ENCODE peak calls at places on chromosomes 16 and 17, in nine cellular contexts. T is left ventricle myocardium inferior; J is right cardiac atrium; W is astrocyte of the cerebellum; D is CD8-positive, alpha-beta T cell; C is foreskin fibroblast; Q is fibroblast of pulmonary artery; R is H1; Z is cardiac fibroblast. M is an unnamed sample.
A peak's percentile ranks its signal among the peaks of the same experiment; 100 is the strongest.

GRCh38 chr17:2965621-2966275 is 97.7 kb downstream of the OR1D5 start:
- DNase-seq in T (no peak), J (no peak), W (no peak), D (no peak), C (peak; percentile 46), Q (peak; percentile 53), R (no peak), Z (peak; percentile 50), M (no peak)

GRCh38 chr16:49085689-49086088 is 195.9 kb downstream of the CBLN1 start:
- DNase-seq in T (no peak), J (no peak), W (peak; percentile 28), D (no peak), C (no peak), Q (peak; percentile 22), R (no peak), Z (no peak), M (no peak)

GRCh38 chr17:69477900-69478266 is 63.4 kb downstream of the MAP2K6 start:
- DNase-seq in T (no peak), J (no peak), W (no peak), D (no peak), C (no peak), Q (no peak), R (no peak), Z (no peak), M (no peak)

GRCh38 chr17:59155439-59156177 is at the start of gene PRR11:
- DNase-seq in T (peak; percentile 91), J (peak; percentile 94), W (peak; percentile 100), D (peak; percentile 87), C (peak; percentile 100), Q (peak; percentile 100), R (no peak), Z (peak; percentile 100), M (peak; percentile 93)

GRCh38 chr17:46935658-46936266 is 12.8 kb downstream of the GOSR2 start:
- DNase-seq in T (no peak), J (no peak), W (no peak), D (no peak), C (no peak), Q (peak; percentile 62), R (no peak), Z (peak; percentile 51), M (no peak)

GRCh38 chr16:89095401-89095974 is 1.8 kb downstream of the ACSF3 start:
- DNase-seq in T (no peak), J (peak; percentile 32), W (no peak), D (no peak), C (no peak), Q (no peak), R (peak; percentile 36), Z (no peak), M (no peak)

GRCh38 chr16:8519643-8520042 is 70.7 kb downstream of the TMEM114 start:
- DNase-seq in T (no peak), J (no peak), W (no peak), D (no peak), C (no peak), Q (no peak), R (no peak), Z (no peak), M (no peak)

GRCh38 chr16:234468-235305 is at the start of gene FAM234A:
- DNase-seq in T (peak; percentile 93), J (peak; percentile 97), W (peak; percentile 58), D (peak; percentile 96), C (peak; percentile 90), Q (peak; percentile 91), R (peak; percentile 68), Z (peak; percentile 88), M (peak; percentile 96)

GRCh38 chr17:55158439-55158838 is 106.3 kb upstream of the HLF start:
- DNase-seq in T (no peak), J (no peak), W (no peak), D (no peak), C (no peak), Q (peak; percentile 44), R (no peak), Z (peak; percentile 53), M (no peak)

GRCh38 chr16:57039148-57039812 is 49.9 kb downstream of the NLRC5 start:
- DNase-seq in T (no peak), J (no peak), W (peak; percentile 68), D (peak; percentile 28), C (peak; percentile 60), Q (peak; percentile 84), R (no peak), Z (peak; percentile 87), M (no peak)

GRCh38 chr17:63311416-63311937 is 134.6 kb downstream of the CYB561 start:
- DNase-seq in T (no peak), J (no peak), W (no peak), D (no peak), C (no peak), Q (no peak), R (no peak), Z (no peak), M (no peak)

GRCh38 chr16:81521141-81521626 is 76.6 kb downstream of the CMIP start:
- DNase-seq in T (no peak), J (no peak), W (no peak), D (peak; percentile 78), C (no peak), Q (no peak), R (no peak), Z (no peak), M (peak; percentile 51)

DNA sequence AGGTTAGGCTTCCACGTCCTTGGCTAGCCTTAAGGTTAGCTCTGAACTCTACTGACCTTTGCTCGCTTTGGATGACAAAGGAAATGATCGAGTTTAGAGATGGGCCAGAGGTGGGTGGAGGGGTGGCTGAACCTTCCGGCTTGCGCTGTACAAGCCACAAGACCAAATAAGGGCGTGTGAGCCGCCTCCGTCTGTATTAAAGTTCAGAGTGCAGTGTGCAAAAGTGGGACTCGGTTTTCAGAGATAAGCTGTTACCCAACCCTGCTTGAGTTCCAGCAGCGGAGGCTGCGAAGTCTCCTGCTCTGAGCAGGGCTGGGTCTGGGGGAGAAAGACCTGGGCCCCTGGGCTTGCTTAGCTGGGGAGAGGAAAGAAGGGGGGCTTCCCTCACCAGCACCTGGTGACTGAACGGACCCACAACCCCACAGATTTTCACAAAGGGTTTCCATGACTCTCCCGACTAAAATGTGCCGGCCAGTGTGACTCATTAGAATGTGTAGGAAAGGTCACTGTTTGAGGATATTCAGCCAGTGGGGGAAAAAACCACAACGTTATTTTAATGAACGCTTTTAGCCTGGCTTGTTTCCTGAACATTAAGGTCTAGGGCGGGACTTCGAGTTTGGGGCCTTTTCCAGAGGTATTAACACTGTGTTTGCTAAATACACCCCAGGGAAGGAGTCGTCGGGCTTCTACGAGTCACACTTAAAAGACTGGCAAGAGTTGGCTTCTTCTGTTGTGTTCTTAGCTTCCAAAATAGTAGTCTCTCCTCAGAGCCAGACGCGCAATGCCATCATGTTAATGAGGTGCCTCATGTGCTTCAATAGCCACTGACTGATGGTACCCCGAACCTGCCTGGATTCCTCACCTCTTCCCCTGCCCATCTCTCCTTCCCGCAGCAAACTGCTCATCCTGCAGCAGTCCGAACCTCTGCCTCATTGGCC is 67.0 kb downstream of the CENPV start:
- DNase-seq in T (peak; percentile 72), J (peak; percentile 88), W (peak; percentile 99), D (peak; percentile 68), C (peak; percentile 96), Q (peak; percentile 98), R (peak; percentile 87), Z (peak; percentile 99), M (peak; percentile 95)
- H3K4me3 ChIP-seq in T (peak overlapping the region; percentile 49), J (peak overlapping the region; percentile 6), W (peak overlapping the region; percentile 10), D (peak overlapping the region; percentile 19), C (peak overlapping the region; percentile 43), Q (peak overlapping the region; percentile 30), R (no peak overlapping the region), Z (peak overlapping the region; percentile 29), M (no peak overlapping the region)

DNA sequence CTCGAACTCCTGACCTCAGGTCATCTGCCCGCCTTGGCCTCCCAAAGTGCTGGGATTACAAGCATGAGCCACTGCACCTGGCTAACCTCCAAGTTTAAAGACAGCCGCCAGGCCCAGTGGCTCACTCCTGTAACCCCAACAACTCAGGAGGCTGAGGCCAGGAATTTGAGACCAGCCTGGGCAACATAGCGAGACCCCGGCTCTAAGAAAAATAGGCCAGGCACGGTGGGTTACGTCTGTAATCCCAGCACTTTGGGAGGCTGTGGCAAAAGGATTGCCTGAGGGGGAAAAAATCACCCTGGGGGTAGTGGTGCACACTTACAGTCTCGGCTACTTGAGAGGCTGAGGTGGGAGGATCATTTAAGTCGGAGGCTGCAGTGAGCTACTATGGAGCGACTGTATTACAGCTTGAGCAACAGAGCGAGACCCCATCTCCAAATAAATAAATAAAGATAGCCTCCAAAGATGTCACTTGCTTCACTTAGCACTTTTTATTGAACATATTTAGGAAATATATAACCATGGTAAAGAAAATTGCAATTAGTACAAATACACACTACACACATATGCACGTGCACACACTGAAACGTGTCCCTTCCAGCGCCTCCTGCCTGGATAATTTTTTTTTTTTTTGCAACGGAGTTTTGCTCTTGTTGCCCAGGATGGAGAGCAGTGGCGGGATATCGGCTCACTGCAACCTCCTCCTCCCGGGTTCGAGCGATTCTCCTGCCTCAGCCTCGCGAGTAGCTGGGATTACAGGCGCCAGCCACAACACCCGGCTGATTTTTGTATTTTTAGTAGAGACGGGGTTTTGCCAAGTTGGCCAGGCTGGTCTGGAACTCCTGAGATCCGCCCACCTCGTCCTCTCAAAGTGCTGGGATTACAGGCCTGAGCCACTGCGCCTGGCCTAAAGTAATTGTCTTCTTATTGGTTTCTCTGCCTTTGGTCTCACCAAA is 1.4 kb upstream of the BCKDK start:
- DNase-seq in T (no peak), J (no peak), W (no peak), D (no peak), C (no peak), Q (no peak), R (no peak), Z (no peak), M (no peak)
- H3K4me3 ChIP-seq in T (no peak overlapping the region), J (no peak overlapping the region), W (no peak overlapping the region), D (no peak overlapping the region), C (no peak overlapping the region), Q (no peak overlapping the region), R (no peak overlapping the region), Z (no peak overlapping the region), M (no peak overlapping the region)

GRCh38 chr16:15652293-15653001 is 2.4 kb downstream of the NDE1 start:
- DNase-seq in T (no peak), J (no peak), W (no peak), D (no peak), C (no peak), Q (peak; percentile 14), R (no peak), Z (no peak), M (no peak)
- H3K4me3 ChIP-seq in T (no peak overlapping the region), J (no peak overlapping the region), W (no peak overlapping the region), D (no peak overlapping the region), C (no peak overlapping the region), Q (no peak overlapping the region), R (no peak overlapping the region), Z (no peak overlapping the region), M (no peak overlapping the region)

GRCh38 chr16:52545157-52545543 is 1.8 kb downstream of the TOX3 start:
- DNase-seq in T (no peak), J (no peak), W (no peak), D (no peak), C (no peak), Q (no peak), R (no peak), Z (no peak), M (no peak)

GRCh38 chr16:52547001-52547833 is at the start of gene TOX3:
- DNase-seq in T (no peak), J (peak; percentile 55), W (no peak), D (no peak), C (no peak), Q (no peak), R (no peak), Z (no peak), M (peak; percentile 78)

GRCh38 chr16:52545544-52546262 is 1.2 kb downstream of the TOX3 start:
- DNase-seq in T (no peak), J (peak; percentile 35), W (no peak), D (no peak), C (no peak), Q (no peak), R (no peak), Z (no peak), M (no peak)

GRCh38 chr16:52547834-52548215 is 882 bp upstream of the TOX3 start:
- DNase-seq in T (no peak), J (no peak), W (no peak), D (no peak), C (no peak), Q (no peak), R (no peak), Z (no peak), M (no peak)

GRCh38 chr16:52546291-52546941 is 527 bp downstream of the TOX3 start:
- DNase-seq in T (no peak), J (no peak), W (no peak), D (no peak), C (no peak), Q (no peak), R (no peak), Z (no peak), M (no peak)
- H3K4me3 ChIP-seq in T (peak overlapping the region; percentile 58), J (peak overlapping the region; percentile 72), W (peak overlapping the region; percentile 24), D (no peak overlapping the region), C (no peak overlapping the region), Q (no peak overlapping the region), R (peak overlapping the region; percentile 83), Z (no peak overlapping the region), M (peak overlapping the region; percentile 66)